ENCODE peak calls at places on chromosomes 7 and 10, in six cellular contexts. V is T1000; W is stimulated activated CD8-positive, alpha-beta memory T cell treated with anti-CD3 and anti-CD28 coated beads, Interleukin-7, amount 100 ng/mL, for 1 hour; T is mesendoderm; F is neural progenitor cell; H is left colon. Z is an unnamed sample.
A peak's percentile ranks its signal among the peaks of the same experiment; 100 is the strongest.

GRCh38 chr10:11163990-11164805 is 146.5 kb downstream of the CELF2 start:
- DNase-seq in V (no peak), H (no peak), T (no peak), W (no peak), F (peak; percentile 87), Z (no peak)

GRCh38 chr7:16921151-16921550 is 39.4 kb upstream of the AGR3 start:
- DNase-seq in H (no peak), W (no peak), F (no peak), V (no peak), T (no peak), Z (no peak)

GRCh38 chr10:133534417-133534816 is 7.3 kb downstream of the CYP2E1 start:
- DNase-seq in F (no peak), V (no peak), H (no peak), T (no peak), W (no peak), Z (no peak)

GRCh38 chr10:69434169-69434568 is 17.1 kb upstream of the TSPAN15 start:
- DNase-seq in T (no peak), F (no peak), V (no peak), W (no peak), H (no peak), Z (no peak)

GRCh38 chr7:33733865-33734650 is 171.3 kb upstream of the BMPER start:
- DNase-seq in H (peak; percentile 90), F (no peak), V (no peak), T (peak; percentile 63), W (no peak), Z (no peak)

GRCh38 chr7:42198974-42199668 is 37.9 kb downstream of the GLI3 start:
- DNase-seq in H (no peak), V (no peak), W (no peak), F (no peak), T (no peak), Z (no peak)

GRCh38 chr10:23345861-23346260 is 1.3 kb upstream of the C10orf67 start:
- DNase-seq in W (no peak), F (no peak), V (no peak), T (no peak), H (no peak), Z (no peak)

GRCh38 chr10:44071479-44071878 is 313.4 kb downstream of the CXCL12 start:
- DNase-seq in W (no peak), T (no peak), H (no peak), F (no peak), V (no peak), Z (no peak)

Z was measured in HS-27A.